ENCODE peak calls at places on chromosome 21, in seven cellular contexts. One of them, this sample, is unnamed.

GRCh38 chr21:29939859-29940245 is at the start of gene GRIK1:
- DNase-seq in HepG2: no peak
- DNase-seq in HCT116: no peak
- DNase-seq in sigmoid colon: no peak
- DNase-seq in transverse colon: no peak
- DNase-seq in stomach: no peak
- DNase-seq in K562: peak; percentile 19
- DNase-seq in this sample: no peak

GRCh38 chr21:44443291-44443890 is 11.9 kb upstream of the LRRC3 start:
- DNase-seq in HepG2: no peak
- DNase-seq in HCT116: no peak
- DNase-seq in sigmoid colon: peak; percentile 58
- DNase-seq in transverse colon: no peak
- DNase-seq in stomach: no peak
- DNase-seq in K562: no peak
- DNase-seq in this sample: no peak

GRCh38 chr21:44710294-44710665 is 1.1 kb downstream of the TSPEAR start:
- DNase-seq in HepG2: no peak
- DNase-seq in HCT116: no peak
- DNase-seq in sigmoid colon: no peak
- DNase-seq in transverse colon: no peak
- DNase-seq in stomach: no peak
- DNase-seq in K562: no peak
- DNase-seq in this sample: no peak

GRCh38 chr21:31777857-31778256 is 45.9 kb upstream of the SCAF4 start:
- DNase-seq in HepG2: no peak
- DNase-seq in HCT116: no peak
- DNase-seq in sigmoid colon: no peak
- DNase-seq in transverse colon: peak; percentile 17
- DNase-seq in stomach: no peak
- DNase-seq in K562: no peak
- DNase-seq in this sample: no peak

GRCh38 chr21:42532466-42533181 is 19.0 kb downstream of the SLC37A1 start:
- DNase-seq in HepG2: no peak
- DNase-seq in HCT116: no peak
- DNase-seq in sigmoid colon: peak; percentile 87
- DNase-seq in transverse colon: peak; percentile 61
- DNase-seq in stomach: peak; percentile 78
- DNase-seq in K562: no peak
- DNase-seq in this sample: no peak

GRCh38 chr21:39885119-39885848 is 18.0 kb downstream of the PCP4 start:
- DNase-seq in HepG2: no peak
- DNase-seq in HCT116: no peak
- DNase-seq in sigmoid colon: peak; percentile 91
- DNase-seq in transverse colon: peak; percentile 24
- DNase-seq in stomach: no peak
- DNase-seq in K562: no peak
- DNase-seq in this sample: no peak

GRCh38 chr21:33394260-33394659 is 9.0 kb upstream of the IFNGR2 start:
- DNase-seq in HepG2: no peak
- DNase-seq in HCT116: no peak
- DNase-seq in sigmoid colon: peak; percentile 70
- DNase-seq in transverse colon: peak; percentile 36
- DNase-seq in stomach: peak; percentile 39
- DNase-seq in K562: no peak
- DNase-seq in this sample: no peak

GRCh38 chr21:34576043-34576466 is 38.9 kb downstream of the RCAN1 start:
- DNase-seq in HepG2: no peak
- DNase-seq in HCT116: no peak
- DNase-seq in sigmoid colon: no peak
- DNase-seq in transverse colon: no peak
- DNase-seq in stomach: no peak
- DNase-seq in K562: no peak
- DNase-seq in this sample: no peak

GRCh38 chr21:34836103-34836932 is 167.5 kb downstream of the CLIC6 start:
- DNase-seq in HepG2: peak; percentile 92
- DNase-seq in HCT116: peak; percentile 97
- DNase-seq in sigmoid colon: peak; percentile 90
- DNase-seq in transverse colon: peak; percentile 46
- DNase-seq in stomach: peak; percentile 71
- DNase-seq in K562: no peak
- DNase-seq in this sample: no peak

GRCh38 chr21:33378081-33378480 is 25.1 kb upstream of the IFNGR2 start:
- DNase-seq in HepG2: no peak
- DNase-seq in HCT116: no peak
- DNase-seq in sigmoid colon: no peak
- DNase-seq in transverse colon: no peak
- DNase-seq in stomach: no peak
- DNase-seq in K562: no peak
- DNase-seq in this sample: no peak

GRCh38 chr21:44869860-44870747 is 3.4 kb downstream of the PTTG1IP start:
- DNase-seq in HepG2: peak; percentile 96
- DNase-seq in HCT116: peak; percentile 93
- DNase-seq in sigmoid colon: peak; percentile 88
- DNase-seq in transverse colon: peak; percentile 55
- DNase-seq in stomach: peak; percentile 59
- DNase-seq in K562: no peak
- DNase-seq in this sample: no peak

GRCh38 chr21:21101911-21102310 is 103.7 kb downstream of the NCAM2 start:
- DNase-seq in HepG2: peak; percentile 3
- DNase-seq in HCT116: no peak
- DNase-seq in sigmoid colon: no peak
- DNase-seq in transverse colon: no peak
- DNase-seq in stomach: no peak
- DNase-seq in K562: peak; percentile 15
- DNase-seq in this sample: no peak

GRCh38 chr21:44475266-44475665 is 20.0 kb downstream of the LRRC3 start:
- DNase-seq in HepG2: no peak
- DNase-seq in HCT116: no peak
- DNase-seq in sigmoid colon: peak; percentile 46
- DNase-seq in transverse colon: no peak
- DNase-seq in stomach: no peak
- DNase-seq in K562: no peak
- DNase-seq in this sample: no peak

GRCh38 chr21:32484706-32485380 is 72.3 kb downstream of the EVA1C start:
- DNase-seq in HepG2: no peak
- DNase-seq in HCT116: no peak
- DNase-seq in sigmoid colon: no peak
- DNase-seq in transverse colon: peak; percentile 74
- DNase-seq in stomach: peak; percentile 71
- DNase-seq in K562: no peak
- DNase-seq in this sample: no peak

GRCh38 chr21:40732998-40733397 is 114.0 kb downstream of the DSCAM start:
- DNase-seq in HepG2: no peak
- DNase-seq in HCT116: no peak
- DNase-seq in sigmoid colon: no peak
- DNase-seq in transverse colon: no peak
- DNase-seq in stomach: no peak
- DNase-seq in K562: no peak
- DNase-seq in this sample: no peak

GRCh38 chr21:19607983-19608668 is 1204.5 kb upstream of the TMPRSS15 start:
- DNase-seq in HepG2: no peak
- DNase-seq in HCT116: no peak
- DNase-seq in sigmoid colon: no peak
- DNase-seq in transverse colon: no peak
- DNase-seq in stomach: no peak
- DNase-seq in K562: no peak
- DNase-seq in this sample: no peak

GRCh38 chr21:34881421-34881820 is 167.7 kb downstream of the RUNX1 start:
- DNase-seq in HepG2: no peak
- DNase-seq in HCT116: no peak
- DNase-seq in sigmoid colon: no peak
- DNase-seq in transverse colon: no peak
- DNase-seq in stomach: no peak
- DNase-seq in K562: no peak
- DNase-seq in this sample: no peak

GRCh38 chr21:42520628-42521253 is 7.1 kb downstream of the SLC37A1 start:
- DNase-seq in HepG2: no peak
- DNase-seq in HCT116: no peak
- DNase-seq in sigmoid colon: peak; percentile 51
- DNase-seq in transverse colon: no peak
- DNase-seq in stomach: no peak
- DNase-seq in K562: peak; percentile 68
- DNase-seq in this sample: no peak

GRCh38 chr21:31630062-31630711 is 29.3 kb upstream of the SOD1 start:
- DNase-seq in HepG2: peak; percentile 3
- DNase-seq in HCT116: peak; percentile 75
- DNase-seq in sigmoid colon: no peak
- DNase-seq in transverse colon: no peak
- DNase-seq in stomach: peak; percentile 84
- DNase-seq in K562: no peak
- DNase-seq in this sample: no peak

GRCh38 chr21:42733037-42733632 is 79.7 kb downstream of the PDE9A start:
- DNase-seq in HepG2: peak; percentile 81
- DNase-seq in HCT116: no peak
- DNase-seq in sigmoid colon: peak; percentile 47
- DNase-seq in transverse colon: peak; percentile 11
- DNase-seq in stomach: no peak
- DNase-seq in K562: no peak
- DNase-seq in this sample: no peak

GRCh38 chr21:30625449-30625848 is 5.0 kb downstream of the KRTAP20-4 start:
- DNase-seq in HepG2: no peak
- DNase-seq in HCT116: no peak
- DNase-seq in sigmoid colon: no peak
- DNase-seq in transverse colon: no peak
- DNase-seq in stomach: no peak
- DNase-seq in K562: no peak
- DNase-seq in this sample: no peak

GRCh38 chr21:44658913-44659595 is 1.3 kb downstream of the KRTAP12-3 start:
- DNase-seq in HepG2: no peak
- DNase-seq in HCT116: no peak
- DNase-seq in sigmoid colon: no peak
- DNase-seq in transverse colon: no peak
- DNase-seq in stomach: no peak
- DNase-seq in K562: no peak
- DNase-seq in this sample: no peak

GRCh38 chr21:21714396-21714795 is 716.2 kb downstream of the NCAM2 start:
- DNase-seq in HepG2: no peak
- DNase-seq in HCT116: no peak
- DNase-seq in sigmoid colon: no peak
- DNase-seq in transverse colon: no peak
- DNase-seq in stomach: no peak
- DNase-seq in K562: no peak
- DNase-seq in this sample: no peak

DNA sequence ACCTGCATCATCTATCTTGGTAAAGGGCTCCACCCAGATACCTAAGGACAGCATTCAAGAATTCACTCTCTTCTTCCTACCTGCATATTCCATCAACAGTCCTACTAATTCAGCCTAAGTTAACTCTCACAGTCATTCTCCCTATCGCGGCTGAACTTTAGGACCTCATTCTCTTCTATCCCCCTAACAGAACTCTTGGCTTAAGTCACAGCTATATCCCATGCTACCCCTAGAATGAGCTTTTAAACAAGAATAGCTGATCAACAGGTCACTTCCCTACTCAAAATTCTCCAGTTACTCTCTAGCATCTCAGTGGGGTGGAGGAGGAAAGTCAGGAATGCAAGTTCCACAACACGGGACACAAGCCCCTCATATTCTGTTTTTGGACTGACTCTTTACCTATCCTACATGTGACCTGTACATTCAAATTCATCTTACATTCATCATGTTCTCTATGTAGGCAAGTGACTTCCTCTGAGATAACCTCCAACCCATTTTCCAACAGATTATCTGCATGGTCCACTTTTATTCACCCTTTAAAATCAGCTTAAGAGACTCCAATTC is 21.0 kb downstream of the MRPL39 start:
- DNase-seq in HepG2: no peak
- DNase-seq in HCT116: no peak
- DNase-seq in sigmoid colon: no peak
- DNase-seq in transverse colon: no peak
- DNase-seq in stomach: no peak
- DNase-seq in K562: no peak
- DNase-seq in this sample: no peak
- TF ChIP-seq POLR2AphosphoS5 in HepG2: no peak
- TF ChIP-seq POLR2AphosphoS5 in HCT116: no peak
- TF ChIP-seq POLR2AphosphoS5 in sigmoid colon: no peak
- TF ChIP-seq POLR2AphosphoS5 in transverse colon: no peak
- TF ChIP-seq POLR2AphosphoS5 in stomach: no peak
- TF ChIP-seq POLR2AphosphoS5 in K562: no peak
- TF ChIP-seq POLR2AphosphoS5 in this sample: no peak

DNA sequence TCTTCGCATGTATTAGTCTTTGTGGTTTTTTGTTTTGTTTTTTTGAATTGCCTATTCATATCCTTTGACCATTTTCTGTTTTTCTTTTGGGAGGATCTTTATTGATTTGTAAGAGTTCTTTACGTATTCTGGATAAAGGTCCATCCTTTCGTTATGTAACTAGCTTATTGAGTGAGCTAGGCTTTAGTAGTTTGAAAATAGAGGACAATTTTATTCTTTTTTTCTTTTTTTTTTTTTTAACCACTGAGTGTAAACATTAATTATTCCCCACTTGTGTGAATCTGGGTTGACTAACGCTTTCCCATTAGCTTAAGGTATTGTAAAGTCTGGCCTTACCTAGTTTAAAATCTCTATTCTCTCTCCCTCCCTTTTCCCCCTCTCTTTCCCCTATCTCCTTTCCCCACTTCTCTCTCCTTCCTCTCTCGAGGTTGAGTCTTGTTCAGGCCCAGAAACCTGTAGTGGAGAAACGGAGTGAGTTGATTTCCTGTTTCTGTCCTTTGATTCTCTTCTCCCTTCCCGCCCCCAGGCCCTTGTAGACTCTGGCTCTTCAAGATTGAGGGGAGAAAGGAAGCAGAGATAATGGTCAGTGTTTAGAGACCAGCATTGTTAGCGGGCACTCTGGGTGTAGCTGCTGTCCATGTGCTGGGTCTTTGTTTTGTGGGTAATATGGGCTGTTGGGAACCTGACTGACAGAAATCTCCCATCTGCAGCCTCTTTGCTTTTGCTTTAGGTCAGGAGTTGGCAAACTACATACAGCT is 1.5 kb downstream of the MORC3 start:
- DNase-seq in HepG2: no peak
- DNase-seq in HCT116: no peak
- DNase-seq in sigmoid colon: no peak
- DNase-seq in transverse colon: no peak
- DNase-seq in stomach: peak; percentile 33
- DNase-seq in K562: peak; percentile 23
- DNase-seq in this sample: no peak
- H3K9me3 ChIP-seq in HepG2: no peaks in the 10 kb centered on the region
- H3K9me3 ChIP-seq in HCT116: no peaks in the 10 kb centered on the region
- H3K9me3 ChIP-seq in sigmoid colon: no peaks in the 10 kb centered on the region
- H3K9me3 ChIP-seq in transverse colon: no peaks in the 10 kb centered on the region
- H3K9me3 ChIP-seq in stomach: no peaks in the 10 kb centered on the region
- H3K9me3 ChIP-seq in K562: peaks cover 4% of the 10 kb centered on the region
- H3K9me3 ChIP-seq in this sample: no peaks in the 10 kb centered on the region

GRCh38 chr21:28229811-28230210 is 762.9 kb downstream of the LTN1 start:
- DNase-seq in HepG2: no peak
- DNase-seq in HCT116: no peak
- DNase-seq in sigmoid colon: no peak
- DNase-seq in transverse colon: no peak
- DNase-seq in stomach: no peak
- DNase-seq in K562: no peak
- DNase-seq in this sample: no peak
- TF ChIP-seq POLR2AphosphoS5 in HepG2: no peak
- TF ChIP-seq POLR2AphosphoS5 in HCT116: no peak
- TF ChIP-seq POLR2AphosphoS5 in sigmoid colon: no peak
- TF ChIP-seq POLR2AphosphoS5 in transverse colon: no peak
- TF ChIP-seq POLR2AphosphoS5 in stomach: peak; percentile 18
- TF ChIP-seq POLR2AphosphoS5 in K562: no peak
- TF ChIP-seq POLR2AphosphoS5 in this sample: no peak

GRCh38 chr21:9756677-9757076 is 764.7 kb upstream of the TPTE start:
- DNase-seq in HepG2: no peak
- DNase-seq in HCT116: no peak
- DNase-seq in sigmoid colon: no peak
- DNase-seq in transverse colon: no peak
- DNase-seq in stomach: no peak
- DNase-seq in K562: no peak
- DNase-seq in this sample: no peak
- H3K9me3 ChIP-seq in HepG2: peaks cover 96% of the 10 kb centered on the region
- H3K9me3 ChIP-seq in HCT116: peaks cover 61% of the 10 kb centered on the region
- H3K9me3 ChIP-seq in sigmoid colon: no peaks in the 10 kb centered on the region
- H3K9me3 ChIP-seq in transverse colon: peaks cover 22% of the 10 kb centered on the region
- H3K9me3 ChIP-seq in stomach: peaks cover 38% of the 10 kb centered on the region
- H3K9me3 ChIP-seq in K562: no peaks in the 10 kb centered on the region
- H3K9me3 ChIP-seq in this sample: no peaks in the 10 kb centered on the region

This sample was measured in SK-N-MC.